ENCODE peak calls at places on chromosomes 7 and 10, in six cellular contexts. S is thyroid gland, B is A549, I is adrenal gland, H is right lobe of liver, K is IMR-90. L is an unnamed sample.
A peak's percentile ranks its signal among the peaks of the same experiment; 100 is the strongest.

GRCh38 chr10:36591436-36591835 is 534.0 kb upstream of the ANKRD30A start:
- DNase-seq in S (no peak), B (no peak), I (no peak), H (no peak), K (no peak), L (no peak)

GRCh38 chr10:95245425-95246055 is 45.3 kb downstream of the PDLIM1 start:
- DNase-seq in S (no peak), B (no peak), I (no peak), H (no peak), K (peak; percentile 34), L (no peak)

GRCh38 chr7:22969010-22969431 is 44.9 kb downstream of the HYCC1 start:
- DNase-seq in S (no peak), B (no peak), I (no peak), H (no peak), K (no peak), L (no peak)

GRCh38 chr7:114911411-114911810 is 10.5 kb upstream of the MDFIC start:
- DNase-seq in S (no peak), B (no peak), I (no peak), H (no peak), K (no peak), L (no peak)

GRCh38 chr7:6392712-6393666 is 54.8 kb downstream of the DAGLB start:
- DNase-seq in S (peak; percentile 90), B (peak; percentile 81), I (peak; percentile 95), H (no peak), K (peak; percentile 77), L (no peak)

GRCh38 chr7:1964913-1965578 is 267.7 kb downstream of the MAD1L1 start:
- DNase-seq in S (no peak), B (no peak), I (no peak), H (peak; percentile 45), K (no peak), L (no peak)

GRCh38 chr7:34133356-34133982 is 228.1 kb downstream of the BMPER start:
- DNase-seq in S (no peak), B (peak; percentile 43), I (no peak), H (no peak), K (peak; percentile 95), L (no peak)

GRCh38 chr10:106957825-106958581 is 206.5 kb downstream of the SORCS1 start:
- DNase-seq in S (no peak), B (no peak), I (peak; percentile 12), H (no peak), K (no peak), L (no peak)

GRCh38 chr7:16668049-16668858 is 22.3 kb downstream of the BZW2 start:
- DNase-seq in S (peak; percentile 85), B (peak; percentile 96), I (peak; percentile 90), H (no peak), K (peak; percentile 100), L (peak; percentile 48)

GRCh38 chr7:79513271-79513670 is 59.8 kb upstream of the MAGI2 start:
- DNase-seq in S (no peak), B (no peak), I (no peak), H (no peak), K (no peak), L (no peak)

GRCh38 chr7:92872701-92873100 is 36.3 kb upstream of the CDK6 start:
- DNase-seq in S (no peak), B (no peak), I (no peak), H (no peak), K (peak; percentile 13), L (no peak)

GRCh38 chr7:159311172-159311494 is 166.5 kb upstream of the VIPR2 start:
- DNase-seq in S (no peak), B (no peak), I (no peak), H (no peak), K (no peak), L (no peak)

GRCh38 chr7:40833541-40834234 is 698.9 kb downstream of the SUGCT start:
- DNase-seq in S (no peak), B (no peak), I (no peak), H (no peak), K (peak; percentile 55), L (no peak)

GRCh38 chr10:131450220-131450765 is 138.8 kb upstream of the TCERG1L start:
- DNase-seq in S (no peak), B (no peak), I (no peak), H (no peak), K (no peak), L (no peak)

GRCh38 chr10:120365872-120366271 is 91.2 kb upstream of the PLPP4 start:
- DNase-seq in S (no peak), B (no peak), I (no peak), H (no peak), K (no peak), L (no peak)

GRCh38 chr7:142248-142955 is 50.0 kb upstream of the FAM20C start:
- DNase-seq in S (no peak), B (no peak), I (no peak), H (peak; percentile 97), K (no peak), L (peak; percentile 76)

GRCh38 chr10:29908977-29909376 is 150.4 kb downstream of the JCAD start:
- DNase-seq in S (no peak), B (no peak), I (no peak), H (no peak), K (no peak), L (no peak)

GRCh38 chr10:131452926-131453771 is 141.6 kb upstream of the TCERG1L start:
- DNase-seq in S (peak; percentile 11), B (no peak), I (peak; percentile 57), H (no peak), K (no peak), L (no peak)

GRCh38 chr10:33706746-33707145 is 372.3 kb upstream of the NRP1 start:
- DNase-seq in S (no peak), B (peak; percentile 13), I (no peak), H (no peak), K (peak; percentile 28), L (no peak)

GRCh38 chr7:1017586-1018333 is 26.6 kb upstream of the GPR146 start:
- DNase-seq in S (no peak), B (no peak), I (no peak), H (no peak), K (no peak), L (no peak)

GRCh38 chr7:113379746-113380145 is 261.4 kb upstream of the SMIM30 start:
- DNase-seq in S (no peak), B (no peak), I (no peak), H (no peak), K (no peak), L (no peak)

GRCh38 chr7:72504057-72504456 is 91.9 kb upstream of the CALN1 start:
- DNase-seq in S (no peak), B (no peak), I (peak; percentile 47), H (no peak), K (no peak), L (no peak)

GRCh38 chr7:155850730-155851678 is 38.7 kb upstream of the SHH start:
- DNase-seq in S (peak; percentile 17), B (no peak), I (no peak), H (peak; percentile 41), K (no peak), L (peak; percentile 12)

DNA sequence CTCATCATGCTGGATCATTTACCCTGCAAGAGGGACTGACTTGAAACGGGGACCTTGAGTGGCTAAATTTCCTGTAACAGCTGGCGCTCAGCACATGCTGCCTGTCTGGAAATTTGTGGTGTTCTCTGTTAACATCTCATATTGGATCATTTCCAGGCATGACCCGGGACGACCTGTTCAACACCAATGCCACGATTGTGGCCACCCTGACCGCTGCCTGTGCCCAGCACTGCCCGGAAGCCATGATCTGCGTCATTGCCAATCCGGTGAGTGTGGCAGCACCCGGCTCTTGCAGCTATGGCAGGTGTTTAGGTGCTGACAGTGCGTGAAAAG is 9.9 kb downstream of the MDH2 start:
- DNase-seq in S (no peak), B (no peak), I (peak; percentile 96), H (peak; percentile 85), K (no peak), L (no peak)
- TF ChIP-seq POLR2A in S (no peak), B (no peak), I (peak; percentile 3), H (no peak), K (no peak), L (no peak)

GRCh38 chr7:12802070-12802469 is 114.6 kb downstream of the ARL4A start:
- DNase-seq in S (no peak), B (no peak), I (no peak), H (no peak), K (no peak), L (no peak)
- TF ChIP-seq POLR2A in S (no peak), B (no peak), I (no peak), H (no peak), K (no peak), L (no peak)

DNA sequence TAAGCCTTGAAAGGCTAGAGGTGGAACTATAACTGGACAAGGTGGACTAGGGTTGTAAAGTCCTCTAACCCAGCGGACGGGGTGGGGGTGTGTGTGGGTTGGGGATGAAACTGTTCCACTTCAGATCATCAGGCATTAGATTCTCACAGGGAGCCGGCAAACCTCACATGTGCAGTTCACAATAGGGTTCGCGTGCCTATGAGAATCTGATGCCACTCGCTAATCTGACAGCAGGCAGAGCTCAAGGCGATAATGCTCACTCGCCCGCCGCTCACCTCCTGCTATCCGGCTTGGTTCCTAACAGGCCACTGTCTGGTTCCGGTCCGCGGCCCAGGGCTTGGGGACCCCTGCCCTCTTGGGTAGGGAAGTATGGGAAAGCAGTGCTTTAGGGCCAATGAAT is 984 bp upstream of the ERLIN1 start:
- DNase-seq in S (peak; percentile 2), B (peak; percentile 18), I (no peak), H (no peak), K (no peak), L (peak; percentile 57)
- TF ChIP-seq POLR2A in S (no peak), B (no peak), I (no peak), H (no peak), K (no peak), L (no peak)

GRCh38 chr7:107559864-107560263 is 3.9 kb downstream of the COG5 start:
- DNase-seq in S (no peak), B (no peak), I (no peak), H (no peak), K (peak; percentile 78), L (no peak)

GRCh38 chr7:107564553-107565298 is 955 bp downstream of the DUS4L start:
- DNase-seq in S (no peak), B (peak; percentile 19), I (no peak), H (no peak), K (peak; percentile 95), L (no peak)

GRCh38 chr7:107560898-107561516 is 2.7 kb downstream of the COG5 start:
- DNase-seq in S (no peak), B (no peak), I (no peak), H (no peak), K (no peak), L (no peak)

GRCh38 chr7:107563072-107563760 is 504 bp downstream of the COG5 start:
- DNase-seq in S (peak; percentile 67), B (peak; percentile 6), I (peak; percentile 70), H (no peak), K (peak; percentile 8), L (no peak)

DNA sequence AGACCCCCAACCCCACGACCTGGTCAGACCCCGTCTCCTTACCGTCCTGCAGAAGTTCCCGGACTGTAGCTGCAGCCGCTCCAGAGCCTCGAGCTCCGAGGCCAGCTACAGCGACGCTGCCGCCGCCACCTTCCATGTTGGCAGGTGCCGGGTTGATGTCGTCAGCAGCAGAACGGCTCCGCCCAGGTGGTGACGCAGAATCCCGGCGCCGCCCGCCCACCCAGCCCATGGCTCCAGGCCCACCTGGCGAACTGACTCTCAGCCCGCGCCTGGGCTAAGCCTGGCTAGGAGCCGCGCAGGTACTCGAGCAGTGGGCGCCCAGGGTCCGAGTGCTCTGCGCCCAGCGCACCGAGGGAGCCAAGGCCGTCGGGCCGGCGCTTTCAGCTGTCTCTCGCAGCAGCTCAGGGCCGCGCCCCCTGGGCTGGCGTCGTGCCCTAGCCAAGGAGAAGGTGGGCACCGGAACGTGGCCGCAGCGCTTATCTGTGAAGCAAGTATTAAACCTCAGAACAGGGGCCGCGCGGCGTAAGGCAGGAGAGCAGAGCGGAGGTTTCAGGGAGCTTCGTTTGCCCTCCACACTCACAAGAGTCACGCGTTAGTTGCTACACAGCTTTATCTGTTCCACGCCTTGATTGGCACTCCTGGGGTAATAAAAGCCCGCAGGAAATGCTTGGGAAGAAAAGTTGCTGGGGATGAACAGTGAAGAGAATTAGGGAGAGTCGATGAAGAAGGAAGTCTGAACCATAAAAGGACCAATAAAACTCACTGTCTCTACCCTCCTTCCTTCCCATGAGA is at the start of the genes COG5 and DUS4L:
- DNase-seq in S (peak; percentile 80), B (peak; percentile 80), I (peak; percentile 81), H (peak; percentile 88), K (peak; percentile 79), L (peak; percentile 83)
- TF ChIP-seq POLR2A in S (peak; percentile 85), B (peak; percentile 92), I (peak; percentile 74), H (peak; percentile 68), K (peak; percentile 61), L (peak; percentile 66)